ENCODE peak calls at places on chromosomes 5 and 9, in four cellular contexts. A is heart right ventricle; M is WTC11; G is CD8-positive, alpha-beta T cell. V is an unnamed sample.
A peak's percentile ranks its signal among the peaks of the same experiment; 100 is the strongest.

GRCh38 chr9:134326754-134327526 is 685 bp downstream of the RXRA start:
- DNase-seq in A (no peak), M (no peak), G (no peak), V (peak; percentile 55)

GRCh38 chr5:142053434-142054253 is 40.8 kb upstream of the GNPDA1 start:
- DNase-seq in A (peak; percentile 12), M (no peak), G (no peak), V (no peak)

GRCh38 chr5:172862165-172862801 is 28.2 kb downstream of the ERGIC1 start:
- DNase-seq in A (no peak), M (no peak), G (no peak), V (no peak)

GRCh38 chr9:99828417-99829176 is 6.9 kb downstream of the NR4A3 start:
- DNase-seq in A (no peak), M (peak; percentile 50), G (no peak), V (no peak)

GRCh38 chr9:26685857-26686256 is 206.7 kb downstream of the CAAP1 start:
- DNase-seq in A (no peak), M (no peak), G (no peak), V (no peak)

GRCh38 chr5:134511796-134512660 is 13.4 kb upstream of the JADE2 start:
- DNase-seq in A (peak; percentile 71), M (peak; percentile 76), G (no peak), V (no peak)

GRCh38 chr9:96495341-96495740 is 45.4 kb downstream of the HABP4 start:
- DNase-seq in A (no peak), M (no peak), G (no peak), V (no peak)

GRCh38 chr9:82342046-82342445 is 353.5 kb downstream of the SPATA31D1 start:
- DNase-seq in A (no peak), M (no peak), G (no peak), V (no peak)

GRCh38 chr9:2116073-2116472 is 100.9 kb downstream of the SMARCA2 start:
- DNase-seq in A (no peak), M (peak; percentile 55), G (no peak), V (peak; percentile 12)

GRCh38 chr5:57538341-57538955 is 55.8 kb upstream of the ACTBL2 start:
- DNase-seq in A (no peak), M (no peak), G (no peak), V (no peak)

GRCh38 chr9:36189978-36190377 is 743 bp upstream of the CLTA start:
- DNase-seq in A (no peak), M (no peak), G (no peak), V (no peak)

GRCh38 chr5:539469-540214 is 15.4 kb upstream of the SLC9A3 start:
- DNase-seq in A (no peak), M (peak; percentile 5), G (no peak), V (no peak)

GRCh38 chr9:87713278-87713989 is 12.5 kb upstream of the CTSL start:
- DNase-seq in A (peak; percentile 83), M (no peak), G (no peak), V (no peak)

GRCh38 chr5:175520321-175520720 is 42.0 kb downstream of the SFXN1 start:
- DNase-seq in A (no peak), M (no peak), G (peak; percentile 39), V (no peak)

GRCh38 chr5:36777105-36777757 is 99.3 kb upstream of the NIPBL start:
- DNase-seq in A (peak; percentile 16), M (peak; percentile 46), G (no peak), V (no peak)

GRCh38 chr5:159052282-159053011 is 47.3 kb downstream of the EBF1 start:
- DNase-seq in A (no peak), M (no peak), G (no peak), V (no peak)

GRCh38 chr9:133067813-133068212 is 6.0 kb downstream of the CEL start:
- DNase-seq in A (no peak), M (no peak), G (no peak), V (no peak)

GRCh38 chr9:8074645-8075044 is 275.1 kb upstream of the DMAC1 start:
- DNase-seq in A (no peak), M (no peak), G (no peak), V (no peak)

GRCh38 chr5:157063776-157064430 is 5.0 kb upstream of the HAVCR1 start:
- DNase-seq in A (no peak), M (no peak), G (no peak), V (no peak)

GRCh38 chr9:5899292-5899691 is 8.6 kb downstream of the MLANA start:
- DNase-seq in A (no peak), M (no peak), G (no peak), V (no peak)
- TF ChIP-seq CTCF in A (no peak), M (no peak), G (no peak), V (peak; percentile 15)

DNA sequence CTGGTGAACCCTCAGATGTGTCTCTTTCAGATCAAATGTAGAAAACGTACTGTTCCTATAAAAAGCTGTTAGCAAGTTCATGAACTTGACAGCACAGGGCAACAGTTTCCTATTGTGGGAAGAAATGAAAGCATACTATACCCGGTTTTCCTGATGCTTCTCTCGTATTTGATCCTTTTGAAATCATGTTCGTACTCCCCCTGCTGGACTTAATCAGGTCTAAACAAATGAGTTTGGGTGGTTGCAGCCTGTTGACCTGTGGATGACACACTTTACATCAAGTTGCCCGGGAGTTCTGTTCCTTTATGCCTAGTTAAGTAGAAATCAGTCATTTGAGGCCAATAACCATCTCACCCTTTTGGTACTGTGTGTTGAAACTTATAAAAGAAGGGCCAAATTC is 1992.3 kb downstream of the MAT2B start:
- DNase-seq in A (no peak), M (peak; percentile 12), G (no peak), V (no peak)
- TF ChIP-seq CTCF in A (no peak), M (peak; percentile 23), G (no peak), V (peak; percentile 7)

GRCh38 chr9:14317667-14318255 is 3.8 kb upstream of the NFIB start:
- DNase-seq in A (no peak), M (no peak), G (no peak), V (peak; percentile 18)

GRCh38 chr9:14320272-14321245 is 6.6 kb upstream of the NFIB start:
- DNase-seq in A (no peak), M (no peak), G (no peak), V (no peak)

GRCh38 chr9:14321517-14322125 is 7.7 kb upstream of the NFIB start:
- DNase-seq in A (no peak), M (no peak), G (no peak), V (no peak)

GRCh38 chr9:14316574-14317304 is 2.8 kb upstream of the NFIB start:
- DNase-seq in A (no peak), M (peak; percentile 33), G (no peak), V (no peak)

GRCh38 chr9:14318934-14319513 is 5.1 kb upstream of the NFIB start:
- DNase-seq in A (no peak), M (no peak), G (no peak), V (no peak)
- TF ChIP-seq CTCF in A (no peak), M (no peak), G (no peak), V (no peak)

GRCh38 chr5:171157233-171157632 is 151.8 kb upstream of the TLX3 start:
- DNase-seq in A (no peak), M (no peak), G (no peak), V (no peak)

GRCh38 chr5:171149333-171149732 is 159.7 kb upstream of the TLX3 start:
- DNase-seq in A (no peak), M (no peak), G (no peak), V (no peak)

GRCh38 chr5:171155621-171156020 is 153.4 kb upstream of the TLX3 start:
- DNase-seq in A (no peak), M (no peak), G (no peak), V (no peak)

GRCh38 chr5:171149772-171150171 is 159.3 kb upstream of the TLX3 start:
- DNase-seq in A (no peak), M (no peak), G (no peak), V (no peak)

DNA sequence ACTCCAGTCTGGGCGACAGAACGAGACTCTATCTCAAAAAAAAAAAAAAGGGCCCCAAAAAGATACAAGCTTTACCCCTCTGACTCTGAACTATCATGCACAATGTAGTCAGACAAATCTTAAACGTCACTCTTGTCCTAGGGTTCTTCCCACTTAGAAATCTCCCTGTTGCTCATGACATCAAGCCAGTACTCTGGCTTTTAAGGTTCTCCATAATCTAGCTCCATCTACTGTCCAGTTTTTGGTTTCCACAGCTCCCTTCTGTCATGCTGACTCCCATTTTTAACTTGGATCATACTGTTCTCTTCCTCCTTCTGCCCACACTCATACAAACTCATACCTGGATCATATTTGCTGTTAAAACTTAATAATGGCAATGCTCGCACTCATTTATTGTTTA is 156.7 kb upstream of the TLX3 start:
- DNase-seq in A (no peak), M (no peak), G (no peak), V (no peak)
- TF ChIP-seq CTCF in A (no peak), M (no peak), G (no peak), V (peak; percentile 3)

DNA sequence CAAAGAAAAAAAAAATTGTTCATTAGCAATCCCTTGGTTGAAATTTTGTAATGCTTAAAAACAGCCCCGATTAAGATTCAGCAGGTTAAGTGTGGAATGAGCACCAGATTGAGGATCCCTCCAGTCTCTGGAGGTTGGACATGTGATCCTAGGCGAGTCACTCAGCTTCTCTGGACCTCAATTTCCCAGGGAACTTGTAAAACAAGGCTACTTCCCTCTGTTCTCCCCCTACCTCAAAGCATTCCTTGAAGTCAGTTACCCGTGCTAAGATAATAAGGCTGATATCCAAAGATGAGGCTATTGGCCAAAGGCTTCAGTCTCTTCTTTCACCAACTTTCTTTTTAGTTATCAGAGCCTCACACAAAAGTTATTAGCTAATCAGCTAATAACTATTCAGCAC is 2.9 kb downstream of the KLHL3 start:
- DNase-seq in A (no peak), M (no peak), G (no peak), V (no peak)
- TF ChIP-seq CTCF in A (no peak), M (no peak), G (no peak), V (no peak)

GRCh38 chr5:170296036-170296934 is 1.3 kb downstream of the LCP2 start:
- DNase-seq in A (no peak), M (no peak), G (no peak), V (no peak)

GRCh38 chr5:170293273-170293672 is 4.3 kb downstream of the LCP2 start:
- DNase-seq in A (no peak), M (no peak), G (peak; percentile 68), V (peak; percentile 71)

GRCh38 chr5:170300361-170301013 is 2.9 kb upstream of the LCP2 start:
- DNase-seq in A (no peak), M (no peak), G (no peak), V (no peak)

GRCh38 chr5:170297589-170298462 is at the start of gene LCP2:
- DNase-seq in A (no peak), M (no peak), G (peak; percentile 51), V (peak; percentile 46)

GRCh38 chr5:170296935-170297588 is 515 bp downstream of the LCP2 start:
- DNase-seq in A (no peak), M (no peak), G (no peak), V (peak; percentile 44)
- TF ChIP-seq CTCF in A (no peak), M (no peak), G (no peak), V (no peak)